ENCODE peak calls at places on chromosomes 7 and 10, in seven cellular contexts. P, W, C, Z, U, H and N are unnamed samples.

GRCh38 chr7:127514499-127514898 is 70.9 kb downstream of the GCC1 start:
- DNase-seq in P (peak; percentile 28), W (peak; percentile 16), C (no peak), Z (peak; percentile 61), U (no peak), H (peak; percentile 30), N (no peak)

GRCh38 chr10:47031953-47032465 is 120.8 kb downstream of the PTPN20 start:
- DNase-seq in P (no peak), W (no peak), C (no peak), Z (no peak), U (no peak), H (no peak), N (no peak)

GRCh38 chr10:122140941-122141623 is 130.0 kb upstream of the BTBD16 start:
- DNase-seq in P (peak; percentile 95), W (peak; percentile 53), C (peak; percentile 93), Z (peak; percentile 86), U (peak; percentile 84), H (peak; percentile 73), N (peak; percentile 85)

GRCh38 chr7:102400360-102400759 is 4.2 kb downstream of the PRKRIP1 start:
- DNase-seq in P (no peak), W (no peak), C (no peak), Z (no peak), U (no peak), H (no peak), N (no peak)

GRCh38 chr7:120370954-120371353 is 98.0 kb downstream of the KCND2 start:
- DNase-seq in P (no peak), W (no peak), C (no peak), Z (no peak), U (no peak), H (peak; percentile 4), N (no peak)

GRCh38 chr10:21675157-21675796 is 141.2 kb downstream of the MLLT10 start:
- DNase-seq in P (peak; percentile 26), W (no peak), C (no peak), Z (peak; percentile 53), U (no peak), H (peak; percentile 21), N (no peak)

GRCh38 chr10:79431891-79432831 is 13.3 kb downstream of the ZCCHC24 start:
- DNase-seq in P (no peak), W (no peak), C (no peak), Z (peak; percentile 61), U (no peak), H (peak; percentile 40), N (no peak)

GRCh38 chr10:126525326-126525725 is 137.0 kb upstream of the ADAM12 start:
- DNase-seq in P (no peak), W (no peak), C (no peak), Z (no peak), U (no peak), H (no peak), N (no peak)

GRCh38 chr7:32051128-32051527 is 19.1 kb downstream of the PDE1C start:
- DNase-seq in P (no peak), W (no peak), C (no peak), Z (no peak), U (no peak), H (no peak), N (no peak)

GRCh38 chr7:88204525-88205103 is 15.2 kb downstream of the SRI start:
- DNase-seq in P (no peak), W (no peak), C (no peak), Z (no peak), U (no peak), H (no peak), N (no peak)

GRCh38 chr7:43372656-43373355 is 210.1 kb upstream of the STK17A start:
- DNase-seq in P (no peak), W (no peak), C (no peak), Z (peak; percentile 34), U (no peak), H (no peak), N (no peak)

GRCh38 chr7:157851501-157852067 is 514.8 kb downstream of the DNAJB6 start:
- DNase-seq in P (no peak), W (no peak), C (peak; percentile 35), Z (no peak), U (peak; percentile 79), H (peak; percentile 71), N (peak; percentile 74)

GRCh38 chr7:102146989-102147388 is 139.7 kb upstream of the SH2B2 start:
- DNase-seq in P (no peak), W (no peak), C (peak; percentile 67), Z (peak; percentile 87), U (no peak), H (no peak), N (no peak)

GRCh38 chr10:78774999-78775711 is 293.6 kb upstream of the ZMIZ1 start:
- DNase-seq in P (peak; percentile 81), W (no peak), C (no peak), Z (peak; percentile 18), U (no peak), H (peak; percentile 79), N (no peak)

GRCh38 chr7:118311121-118311803 is 86.8 kb downstream of the ANKRD7 start:
- DNase-seq in P (peak; percentile 59), W (no peak), C (no peak), Z (peak; percentile 69), U (no peak), H (no peak), N (no peak)

GRCh38 chr7:96962221-96962620 is 43.1 kb upstream of the DLX6 start:
- DNase-seq in P (peak; percentile 70), W (no peak), C (no peak), Z (no peak), U (no peak), H (no peak), N (no peak)

GRCh38 chr10:113709221-113709838 is 29.6 kb downstream of the CASP7 start:
- DNase-seq in P (peak; percentile 83), W (peak; percentile 44), C (no peak), Z (peak; percentile 60), U (no peak), H (peak; percentile 27), N (no peak)

GRCh38 chr10:31000071-31000787 is 31.4 kb downstream of the ZNF438 start:
- DNase-seq in P (no peak), W (no peak), C (no peak), Z (peak; percentile 55), U (no peak), H (peak; percentile 41), N (no peak)

GRCh38 chr10:93408788-93409187 is 73.3 kb downstream of the MYOF start:
- DNase-seq in P (no peak), W (no peak), C (no peak), Z (no peak), U (no peak), H (peak; percentile 41), N (no peak)

GRCh38 chr10:110993024-110993693 is 73.8 kb downstream of the SHOC2 start:
- DNase-seq in P (peak; percentile 90), W (peak; percentile 59), C (no peak), Z (peak; percentile 70), U (no peak), H (no peak), N (no peak)

GRCh38 chr10:10831085-10831484 is 186.6 kb upstream of the CELF2 start:
- DNase-seq in P (peak; percentile 80), W (peak; percentile 58), C (no peak), Z (peak; percentile 80), U (no peak), H (peak; percentile 10), N (peak; percentile 80)

GRCh38 chr7:157622000-157622399 is 285.2 kb downstream of the DNAJB6 start:
- DNase-seq in P (no peak), W (no peak), C (no peak), Z (no peak), U (no peak), H (no peak), N (no peak)

GRCh38 chr7:2517678-2518077 is 1.9 kb upstream of the LFNG start:
- DNase-seq in P (peak; percentile 36), W (no peak), C (no peak), Z (no peak), U (no peak), H (no peak), N (no peak)

GRCh38 chr7:924541-925231 is 29.8 kb downstream of the ADAP1 start:
- DNase-seq in P (no peak), W (no peak), C (no peak), Z (no peak), U (peak; percentile 66), H (no peak), N (no peak)

DNA sequence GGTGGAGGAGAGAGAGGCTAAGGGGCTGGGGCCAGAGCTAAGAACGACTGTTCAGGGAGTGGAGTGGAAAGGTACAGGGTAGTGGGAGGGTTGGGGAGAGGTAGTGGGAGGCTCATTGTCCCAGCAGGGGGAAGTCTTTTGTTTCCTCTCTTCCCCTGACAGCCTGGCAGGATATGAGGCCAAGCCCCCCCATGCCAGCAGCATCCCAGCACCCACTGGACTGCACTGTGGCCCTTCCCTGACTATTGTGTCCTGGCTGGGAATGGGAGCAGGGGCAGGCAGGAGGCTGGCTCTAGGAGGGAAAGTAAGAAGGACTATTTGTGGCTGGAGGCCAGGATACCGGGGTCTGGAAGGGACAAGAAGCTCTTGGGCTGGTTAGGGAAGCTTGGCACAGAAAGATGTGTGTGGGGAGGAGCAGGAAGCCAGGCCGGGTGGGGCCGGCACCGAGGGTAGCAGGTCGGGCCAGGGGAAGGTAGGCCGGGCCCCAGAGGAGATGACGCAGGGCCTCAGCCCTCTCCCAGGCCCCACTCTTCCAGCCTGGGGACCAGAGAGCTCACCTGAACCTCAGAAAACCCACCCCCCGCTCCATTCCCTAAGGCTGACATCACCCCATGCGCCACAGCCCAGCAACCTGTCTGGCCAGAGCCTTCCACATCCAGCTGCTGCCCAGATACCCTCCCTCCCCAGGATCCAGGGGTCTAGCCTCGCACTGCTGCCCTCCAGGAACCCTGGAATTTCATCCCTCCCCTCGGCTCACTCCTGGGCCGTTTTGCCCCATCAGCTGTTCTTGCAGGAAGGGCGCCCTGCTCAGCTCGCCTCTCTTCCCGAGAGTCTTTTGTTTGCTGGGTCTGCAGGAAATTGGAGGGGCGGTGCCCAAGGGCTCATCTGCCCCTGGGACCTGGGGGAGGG is 8.8 kb upstream of the EPHB4 start:
- DNase-seq in P (no peak), W (no peak), C (peak; percentile 79), Z (peak; percentile 17), U (peak; percentile 84), H (peak; percentile 89), N (no peak)
- H3K4me3 ChIP-seq in P (no peak overlapping the region), W (no peak overlapping the region), C (no peak overlapping the region), Z (no peak overlapping the region), U (no peak overlapping the region), H (no peak overlapping the region), N (no peak overlapping the region)

GRCh38 chr7:66953044-66953427 is 32.0 kb downstream of the TMEM248 start:
- DNase-seq in P (no peak), W (no peak), C (no peak), Z (no peak), U (no peak), H (no peak), N (no peak)
- H3K4me3 ChIP-seq in P (no peak overlapping the region), W (no peak overlapping the region), C (no peak overlapping the region), Z (no peak overlapping the region), U (no peak overlapping the region), H (no peak overlapping the region), N (no peak overlapping the region)

DNA sequence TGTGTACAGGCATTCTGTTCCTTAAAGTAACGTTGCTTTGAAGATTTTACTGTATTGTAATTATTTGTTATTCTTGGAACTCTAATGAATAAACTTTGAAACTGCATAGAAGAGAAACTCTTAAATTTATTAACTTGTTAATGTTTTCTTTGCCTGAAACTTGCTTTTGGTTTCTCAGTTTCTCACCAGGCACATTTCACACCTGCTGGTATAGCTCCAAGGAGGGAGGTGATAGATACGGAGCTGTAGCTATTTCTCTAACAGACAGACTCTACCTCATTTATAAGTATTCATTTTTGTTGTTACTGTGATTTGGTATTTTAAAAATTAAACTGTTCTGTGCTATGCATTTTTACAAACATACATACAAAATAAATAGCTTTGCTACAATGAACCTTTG is 32.7 kb downstream of the R3HCC1L start:
- DNase-seq in P (no peak), W (no peak), C (no peak), Z (no peak), U (no peak), H (no peak), N (no peak)
- H3K4me3 ChIP-seq in P (no peak overlapping the region), W (no peak overlapping the region), C (no peak overlapping the region), Z (no peak overlapping the region), U (no peak overlapping the region), H (no peak overlapping the region), N (no peak overlapping the region)

GRCh38 chr7:150631084-150631824 is 931 bp downstream of the GIMAP6 start:
- DNase-seq in P (no peak), W (no peak), C (peak; percentile 41), Z (no peak), U (peak; percentile 60), H (no peak), N (no peak)
- H3K4me3 ChIP-seq in P (no peak overlapping the region), W (no peak overlapping the region), C (peak overlapping the region; percentile 64), Z (no peak overlapping the region), U (no peak overlapping the region), H (no peak overlapping the region), N (peak overlapping the region; percentile 50)